ENCODE peak calls at places on chromosomes 3 and 15, in seven cellular contexts. V is hepatocyte, D is cardiac muscle cell, E is SJSA1, S is tibial artery, X is brain microvascular endothelial cell, K is foreskin fibroblast. M is an unnamed sample.

GRCh38 chr15:30985081-30985531 is 6.3 kb downstream of the MTMR10 start:
- DNase-seq in V (no peak), D (peak; percentile 63), E (peak; percentile 30), S (no peak), X (no peak), K (peak; percentile 62), M (no peak)

GRCh38 chr3:179969525-179969924 is 67.2 kb downstream of the PEX5L start:
- DNase-seq in V (no peak), D (no peak), E (no peak), S (no peak), X (peak; percentile 6), K (peak; percentile 2), M (peak; percentile 67)

GRCh38 chr15:88788036-88788435 is 15.2 kb upstream of the ACAN start:
- DNase-seq in V (no peak), D (no peak), E (no peak), S (no peak), X (no peak), K (no peak), M (no peak)

GRCh38 chr3:42815826-42816225 is 6.6 kb downstream of the ACKR2 start:
- DNase-seq in V (no peak), D (no peak), E (no peak), S (no peak), X (no peak), K (peak; percentile 28), M (no peak)

GRCh38 chr15:76973362-76973743 is 21.6 kb upstream of the PSTPIP1 start:
- DNase-seq in V (no peak), D (peak; percentile 72), E (no peak), S (no peak), X (no peak), K (no peak), M (no peak)

GRCh38 chr3:73784647-73785420 is 160.1 kb upstream of the PDZRN3 start:
- DNase-seq in V (no peak), D (no peak), E (peak; percentile 44), S (no peak), X (no peak), K (peak; percentile 74), M (no peak)

GRCh38 chr15:79812536-79812935 is 84.3 kb downstream of the MTHFS start:
- DNase-seq in V (no peak), D (no peak), E (no peak), S (no peak), X (no peak), K (no peak), M (no peak)

GRCh38 chr3:65875395-65876027 is 163.2 kb downstream of the MAGI1 start:
- DNase-seq in V (no peak), D (no peak), E (no peak), S (no peak), X (no peak), K (no peak), M (no peak)

GRCh38 chr15:45448516-45448915 is 70.2 kb upstream of the GATM start:
- DNase-seq in V (no peak), D (no peak), E (no peak), S (no peak), X (no peak), K (no peak), M (no peak)

GRCh38 chr3:59327324-59327939 is 277.6 kb upstream of the CFAP20DC start:
- DNase-seq in V (no peak), D (peak; percentile 34), E (peak; percentile 78), S (no peak), X (peak; percentile 66), K (no peak), M (peak; percentile 99)

GRCh38 chr15:77542491-77543001 is 90.2 kb downstream of the LINGO1 start:
- DNase-seq in V (no peak), D (no peak), E (peak; percentile 27), S (peak; percentile 61), X (no peak), K (peak; percentile 54), M (no peak)

GRCh38 chr3:105845488-105845887 is 23.3 kb downstream of the CBLB start:
- DNase-seq in V (no peak), D (no peak), E (no peak), S (no peak), X (no peak), K (no peak), M (no peak)

GRCh38 chr3:15451468-15452113 is 24.2 kb downstream of the EAF1 start:
- DNase-seq in V (no peak), D (no peak), E (no peak), S (peak; percentile 28), X (no peak), K (no peak), M (no peak)

GRCh38 chr3:148309390-148310035 is 388.2 kb upstream of the AGTR1 start:
- DNase-seq in V (peak; percentile 53), D (peak; percentile 64), E (peak; percentile 16), S (no peak), X (peak; percentile 55), K (peak; percentile 73), M (no peak)

GRCh38 chr15:26729581-26729980 is 43.3 kb downstream of the GABRB3 start:
- DNase-seq in V (no peak), D (no peak), E (no peak), S (no peak), X (no peak), K (no peak), M (no peak)

GRCh38 chr15:73926191-73927002 is at the start of gene LOXL1:
- DNase-seq in V (peak; percentile 90), D (peak; percentile 93), E (peak; percentile 68), S (peak; percentile 95), X (peak; percentile 81), K (peak; percentile 97), M (no peak)

GRCh38 chr3:74883690-74884089 is 269.2 kb upstream of the CNTN3 start:
- DNase-seq in V (peak; percentile 49), D (no peak), E (no peak), S (no peak), X (no peak), K (peak; percentile 49), M (no peak)

GRCh38 chr3:196323723-196324122 is 5.7 kb upstream of the DYNLT2B start:
- DNase-seq in V (peak; percentile 34), D (peak; percentile 54), E (no peak), S (no peak), X (no peak), K (peak; percentile 50), M (no peak)

GRCh38 chr15:31811641-31812040 is 218.7 kb upstream of the CHRNA7 start:
- DNase-seq in V (no peak), D (no peak), E (no peak), S (peak; percentile 24), X (no peak), K (no peak), M (no peak)

GRCh38 chr15:81024891-81025290 is 24.2 kb downstream of the TLNRD1 start:
- DNase-seq in V (no peak), D (no peak), E (no peak), S (no peak), X (no peak), K (no peak), M (no peak)

GRCh38 chr15:81027200-81027599 is 26.5 kb downstream of the TLNRD1 start:
- DNase-seq in V (no peak), D (no peak), E (no peak), S (no peak), X (no peak), K (no peak), M (no peak)

GRCh38 chr15:81021321-81021720 is 20.6 kb downstream of the TLNRD1 start:
- DNase-seq in V (no peak), D (no peak), E (no peak), S (no peak), X (no peak), K (no peak), M (no peak)

GRCh38 chr15:81023483-81024264 is 23.0 kb downstream of the TLNRD1 start:
- DNase-seq in V (no peak), D (peak; percentile 74), E (peak; percentile 57), S (peak; percentile 89), X (peak; percentile 45), K (peak; percentile 84), M (no peak)

GRCh38 chr15:81024265-81024875 is 23.6 kb downstream of the TLNRD1 start:
- DNase-seq in V (peak; percentile 29), D (no peak), E (no peak), S (no peak), X (no peak), K (peak; percentile 52), M (no peak)
- H3K4me3 ChIP-seq in V (no peak overlapping the region), D (no peak overlapping the region), E (no peak overlapping the region), S (no peak overlapping the region), X (no peak overlapping the region), K (no peak overlapping the region), M (no peak overlapping the region)

DNA sequence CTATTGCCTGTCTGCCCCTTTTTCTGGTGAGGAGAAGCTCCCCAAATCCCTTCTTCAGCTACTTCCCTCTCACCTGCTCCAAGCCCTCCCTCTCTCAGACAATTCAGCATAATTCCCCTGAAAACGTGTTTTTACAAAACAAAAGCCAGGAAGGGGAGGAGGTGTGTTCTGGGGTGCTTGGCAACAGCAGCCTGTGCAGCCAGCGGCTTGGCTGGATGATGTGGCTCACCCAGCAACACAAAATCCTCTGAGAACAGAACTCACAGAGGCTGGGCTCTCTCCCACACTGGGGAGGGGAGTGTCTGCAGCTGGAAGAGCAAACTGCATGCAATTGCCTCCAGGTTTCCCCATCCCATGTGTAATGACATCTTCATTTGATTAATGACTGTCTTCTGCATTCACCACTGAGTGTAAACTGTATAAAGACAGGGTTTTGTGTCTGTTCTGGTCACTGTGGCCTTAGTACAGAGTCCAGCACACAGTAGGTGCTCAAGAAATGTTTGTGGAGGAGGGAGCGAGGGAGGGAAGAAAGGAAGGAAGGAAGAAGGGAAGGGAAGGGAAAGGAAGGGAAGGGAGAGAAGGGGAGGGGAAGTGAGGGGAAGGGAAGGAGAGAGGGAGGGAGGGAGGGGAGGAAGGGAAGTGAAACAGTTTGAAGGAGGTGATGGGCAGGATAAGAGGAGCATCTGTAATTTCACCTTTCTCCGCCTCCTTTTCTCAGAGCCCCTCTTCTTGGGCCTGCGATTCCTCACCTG is 70.1 kb upstream of the GLCE start:
- DNase-seq in V (peak; percentile 55), D (peak; percentile 83), E (no peak), S (no peak), X (peak; percentile 22), K (peak; percentile 22), M (no peak)
- H3K4me3 ChIP-seq in V (no peak overlapping the region), D (no peak overlapping the region), E (no peak overlapping the region), S (no peak overlapping the region), X (no peak overlapping the region), K (no peak overlapping the region), M (no peak overlapping the region)

DNA sequence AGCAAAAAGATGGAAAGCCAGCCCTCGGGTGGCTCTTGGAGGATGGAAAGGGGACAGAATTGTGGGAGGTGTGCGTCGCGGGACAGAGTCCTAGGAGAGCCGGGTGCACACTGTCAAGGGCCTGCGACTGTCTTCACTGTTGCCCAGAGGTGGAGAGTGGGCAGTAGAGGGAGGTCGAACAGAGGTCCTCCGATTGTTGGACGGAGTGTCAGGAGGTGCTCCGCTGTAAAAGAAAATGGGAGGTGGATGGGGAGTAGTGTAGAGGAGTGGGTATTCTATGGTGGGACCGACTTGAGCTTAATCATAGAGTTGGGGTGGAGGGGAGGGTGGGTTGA is 43.3 kb downstream of the EPHB3 start:
- DNase-seq in V (no peak), D (no peak), E (no peak), S (no peak), X (no peak), K (no peak), M (no peak)
- H3K4me3 ChIP-seq in V (no peak overlapping the region), D (peak overlapping the region; percentile 22), E (no peak overlapping the region), S (no peak overlapping the region), X (no peak overlapping the region), K (no peak overlapping the region), M (no peak overlapping the region)

DNA sequence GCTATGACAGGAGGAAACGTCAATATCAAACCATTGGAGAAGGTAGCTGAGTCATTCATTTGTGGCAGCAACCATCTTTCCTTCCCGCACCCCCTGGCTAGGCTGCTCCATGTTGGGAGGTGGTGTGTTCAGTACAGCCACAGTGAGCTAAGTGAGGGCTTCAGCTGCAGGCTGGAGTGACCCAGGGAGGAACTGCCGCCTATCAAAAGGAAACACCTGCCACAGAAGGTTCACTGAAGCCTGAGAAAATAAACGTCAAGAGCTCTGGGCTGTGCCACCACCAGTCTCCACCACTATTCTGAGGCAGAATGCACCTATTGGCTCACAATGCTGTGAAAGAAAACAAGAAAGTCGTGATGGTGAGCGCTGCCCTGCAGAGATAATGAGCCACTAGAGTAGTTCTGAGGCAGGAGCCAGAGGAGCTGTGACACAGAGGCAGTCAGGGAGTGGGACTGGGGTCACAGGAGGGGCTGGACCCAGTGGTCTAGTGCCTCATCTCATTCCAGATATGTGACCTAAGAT is 34.8 kb upstream of the CD47 start:
- DNase-seq in V (no peak), D (no peak), E (no peak), S (no peak), X (no peak), K (no peak), M (no peak)
- H3K4me3 ChIP-seq in V (no peak overlapping the region), D (no peak overlapping the region), E (no peak overlapping the region), S (no peak overlapping the region), X (no peak overlapping the region), K (no peak overlapping the region), M (no peak overlapping the region)